ENCODE peak calls at places on chromosomes 13 and 19, in four cellular contexts. T is aorta; O is CD4-positive, alpha-beta T cell; E is HL-60. N is an unnamed sample.

GRCh38 chr19:3683405-3683865 is 16.8 kb downstream of the PIP5K1C start:
- DNase-seq in T (no peak), O (no peak), E (no peak), N (no peak)

GRCh38 chr19:41174297-41174928 is 18.6 kb upstream of the CYP2S1 start:
- DNase-seq in T (no peak), O (no peak), E (no peak), N (peak)

GRCh38 chr13:72875233-72875632 is 93.3 kb downstream of the PIBF1 start:
- DNase-seq in T (no peak), O (no peak), E (no peak), N (no peak)

GRCh38 chr13:95643814-95644598 is 500 bp downstream of the DZIP1 start:
- DNase-seq in T (peak), O (no peak), E (no peak), N (no peak)

GRCh38 chr19:31348416-31349159 is 648 bp downstream of the TSHZ3 start:
- DNase-seq in T (no peak), O (no peak), E (no peak), N (no peak)

GRCh38 chr13:85314686-85315085 is 484.5 kb downstream of the SLITRK6 start:
- DNase-seq in T (no peak), O (no peak), E (no peak), N (no peak)

GRCh38 chr13:65784088-65784816 is 1445.9 kb downstream of the PCDH9 start:
- DNase-seq in T (no peak), O (no peak), E (no peak), N (no peak)

GRCh38 chr19:6260912-6261636 is 18.7 kb downstream of the MLLT1 start:
- DNase-seq in T (no peak), O (no peak), E (no peak), N (no peak)

GRCh38 chr13:99484405-99484981 is 16.8 kb upstream of the TM9SF2 start:
- DNase-seq in T (no peak), O (no peak), E (peak), N (no peak)

GRCh38 chr19:49689133-49690072 is at the start of gene ADM5:
- DNase-seq in T (no peak), O (peak), E (no peak), N (peak)

GRCh38 chr19:49691243-49692101 is 556 bp downstream of the CPT1C start:
- DNase-seq in T (peak), O (no peak), E (no peak), N (peak)

GRCh38 chr19:49690656-49691242 is at the start of gene CPT1C:
- DNase-seq in T (peak), O (peak), E (no peak), N (peak)

GRCh38 chr19:49690073-49690655 is 752 bp upstream of the CPT1C start:
- DNase-seq in T (no peak), O (no peak), E (no peak), N (no peak)

GRCh38 chr19:49692102-49692599 is 1.2 kb downstream of the CPT1C start:
- DNase-seq in T (no peak), O (no peak), E (no peak), N (no peak)
- H3K27ac ChIP-seq in T (no peak), O (no peak), E (no peak), N (no peak)

DNA sequence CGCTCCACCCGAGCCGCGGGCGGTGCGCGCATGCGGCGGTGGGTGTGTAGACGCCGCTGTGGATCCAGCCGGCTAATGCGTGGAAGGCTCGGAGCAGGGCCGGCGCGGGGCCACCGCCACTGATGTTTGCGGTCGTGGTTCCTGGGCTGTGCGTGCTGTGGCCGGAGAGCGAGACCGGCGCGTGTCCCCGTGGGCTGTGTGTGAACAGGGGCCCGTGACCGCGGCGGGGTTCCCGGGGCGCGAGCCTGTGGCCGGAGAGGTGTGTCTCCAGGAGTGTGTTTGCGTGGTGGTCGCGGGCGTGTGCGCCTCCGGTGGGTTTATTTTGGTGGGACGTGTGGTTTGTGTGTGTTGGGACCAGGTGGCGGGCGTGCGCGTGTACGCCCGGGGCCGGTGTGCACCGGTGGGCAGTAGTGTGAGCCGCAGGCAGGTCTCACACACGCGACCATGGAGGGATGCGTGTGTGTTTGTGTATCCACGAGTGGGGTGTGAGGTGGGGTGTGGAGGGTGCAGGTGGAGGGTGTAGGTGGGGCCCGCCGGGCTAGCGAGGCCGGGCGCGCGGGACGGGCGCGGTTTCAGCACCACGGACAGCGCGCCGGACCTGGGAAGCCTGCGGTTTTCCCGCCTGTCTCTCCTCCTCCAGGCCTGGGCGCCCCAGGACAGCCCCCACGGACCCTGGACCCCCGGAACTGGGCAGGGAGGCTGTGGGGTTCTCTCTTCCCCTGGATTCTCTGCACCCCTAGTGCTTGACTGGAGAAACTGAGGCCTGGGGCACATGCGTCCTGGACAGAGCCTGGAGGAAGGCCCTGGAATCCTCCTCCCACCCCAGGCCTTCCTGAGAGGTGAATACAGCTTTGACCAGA is 1.6 kb downstream of the HCN2 start:
- DNase-seq in T (no peak), O (no peak), E (no peak), N (no peak)
- H3K27ac ChIP-seq in T (no peak), O (no peak), E (no peak), N (no peak)

GRCh38 chr13:44197791-44198770 is 175.5 kb upstream of the SERP2 start:
- DNase-seq in T (no peak), O (no peak), E (no peak), N (no peak)
- H3K27ac ChIP-seq in T (no peak), O (no peak), E (no peak), N (no peak)

GRCh38 chr13:71751074-71751473 is 115.9 kb downstream of the DACH1 start:
- DNase-seq in T (no peak), O (no peak), E (no peak), N (no peak)
- H3K27ac ChIP-seq in T (no peak), O (no peak), E (no peak), N (no peak)

GRCh38 chr13:27573265-27573664 is 47.1 kb downstream of the LNX2 start:
- DNase-seq in T (no peak), O (no peak), E (no peak), N (no peak)
- H3K27ac ChIP-seq in T (no peak), O (no peak), E (no peak), N (no peak)

DNA sequence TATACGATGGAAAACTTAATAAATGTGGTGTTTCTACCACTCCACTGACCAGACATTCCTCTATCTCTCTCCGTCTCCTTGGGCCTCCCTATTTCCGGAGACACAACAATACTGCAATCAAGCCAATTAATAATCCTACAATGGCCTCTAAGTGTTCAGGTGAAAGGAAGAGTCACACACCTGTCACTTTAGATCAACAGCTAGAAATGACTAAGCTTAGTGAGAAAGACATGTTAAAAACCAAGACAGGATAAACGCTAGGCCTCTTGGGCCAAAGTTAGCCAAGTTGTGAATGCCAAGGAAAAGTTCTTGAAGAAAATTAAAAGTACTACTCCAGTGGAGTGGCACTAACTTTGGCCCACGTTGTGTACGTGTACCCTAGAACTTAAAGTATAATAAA is 22.5 kb downstream of the ZDHHC20 start:
- DNase-seq in T (no peak), O (no peak), E (no peak), N (no peak)
- H3K27ac ChIP-seq in T (no peak), O (no peak), E (no peak), N (peak)

N was measured in colonic mucosa.